ENCODE peak calls at places on chromosomes 5 and 9, in nine cellular contexts. C, P, G, Y, O, J, R, E and F are unnamed samples.

GRCh38 chr5:133359861-133360260 is 252.5 kb downstream of the FSTL4 start:
- DNase-seq in C (no peak), P (no peak), G (no peak), Y (no peak), O (no peak), J (no peak), R (no peak), E (no peak), F (no peak)

GRCh38 chr9:129259373-129259772 is 81.3 kb upstream of the IER5L start:
- DNase-seq in C (no peak), P (no peak), G (no peak), Y (no peak), O (no peak), J (no peak), R (no peak), E (no peak), F (no peak)

GRCh38 chr9:87682618-87683017 is 43.3 kb upstream of the CTSL start:
- DNase-seq in C (no peak), P (no peak), G (no peak), Y (no peak), O (no peak), J (no peak), R (peak), E (no peak), F (no peak)

GRCh38 chr9:36492849-36493248 is 79.8 kb upstream of the MELK start:
- DNase-seq in C (peak), P (no peak), G (no peak), Y (no peak), O (no peak), J (no peak), R (no peak), E (no peak), F (no peak)

GRCh38 chr5:42840279-42840678 is 28.6 kb upstream of the SELENOP start:
- DNase-seq in C (no peak), P (peak), G (peak), Y (no peak), O (peak), J (peak), R (peak), E (peak), F (no peak)

GRCh38 chr9:109013678-109014145 is 413 bp upstream of the CTNNAL1 start:
- DNase-seq in C (no peak), P (no peak), G (no peak), Y (no peak), O (no peak), J (peak), R (no peak), E (no peak), F (no peak)

GRCh38 chr9:18036364-18036896 is 437.5 kb upstream of the ADAMTSL1 start:
- DNase-seq in C (no peak), P (no peak), G (no peak), Y (no peak), O (peak), J (no peak), R (no peak), E (no peak), F (no peak)

GRCh38 chr9:85142461-85143401 is 473.2 kb downstream of the NTRK2 start:
- DNase-seq in C (no peak), P (no peak), G (no peak), Y (peak), O (no peak), J (no peak), R (peak), E (peak), F (no peak)

GRCh38 chr5:148145916-148146315 is 22.4 kb upstream of the SPINK14 start:
- DNase-seq in C (no peak), P (peak), G (no peak), Y (peak), O (no peak), J (no peak), R (peak), E (no peak), F (no peak)

GRCh38 chr5:124990723-124991122 is 244.3 kb upstream of the ZNF608 start:
- DNase-seq in C (no peak), P (no peak), G (no peak), Y (no peak), O (no peak), J (no peak), R (no peak), E (no peak), F (no peak)

GRCh38 chr5:131373265-131373664 is 109.4 kb downstream of the CDC42SE2 start:
- DNase-seq in C (peak), P (no peak), G (no peak), Y (no peak), O (no peak), J (no peak), R (no peak), E (no peak), F (no peak)

GRCh38 chr5:35947085-35947484 is 8.7 kb upstream of the CAPSL start:
- DNase-seq in C (no peak), P (no peak), G (no peak), Y (no peak), O (no peak), J (no peak), R (no peak), E (no peak), F (no peak)

GRCh38 chr9:131237931-131238401 is 38.3 kb downstream of the FAM78A start:
- DNase-seq in C (peak), P (peak), G (peak), Y (peak), O (peak), J (peak), R (peak), E (peak), F (peak)

GRCh38 chr5:62812653-62813329 is 234.2 kb downstream of the LRRC70 start:
- DNase-seq in C (no peak), P (no peak), G (no peak), Y (no peak), O (no peak), J (no peak), R (no peak), E (no peak), F (no peak)

GRCh38 chr5:56588636-56589485 is 226.5 kb upstream of the MAP3K1 start:
- DNase-seq in C (peak), P (no peak), G (no peak), Y (no peak), O (no peak), J (no peak), R (no peak), E (peak), F (peak)

GRCh38 chr5:176816791-176817272 is 6.5 kb downstream of the UNC5A start:
- DNase-seq in C (no peak), P (no peak), G (no peak), Y (no peak), O (no peak), J (no peak), R (no peak), E (no peak), F (no peak)

GRCh38 chr5:168482361-168482760 is 3.9 kb upstream of the RARS1 start:
- DNase-seq in C (no peak), P (no peak), G (no peak), Y (no peak), O (no peak), J (no peak), R (no peak), E (no peak), F (no peak)

GRCh38 chr5:149135536-149136201 is 5.6 kb upstream of the ABLIM3 start:
- DNase-seq in C (no peak), P (peak), G (peak), Y (peak), O (no peak), J (peak), R (no peak), E (no peak), F (no peak)

GRCh38 chr9:84617415-84617814 is 52.1 kb upstream of the NTRK2 start:
- DNase-seq in C (no peak), P (no peak), G (no peak), Y (no peak), O (peak), J (no peak), R (no peak), E (no peak), F (no peak)

DNA sequence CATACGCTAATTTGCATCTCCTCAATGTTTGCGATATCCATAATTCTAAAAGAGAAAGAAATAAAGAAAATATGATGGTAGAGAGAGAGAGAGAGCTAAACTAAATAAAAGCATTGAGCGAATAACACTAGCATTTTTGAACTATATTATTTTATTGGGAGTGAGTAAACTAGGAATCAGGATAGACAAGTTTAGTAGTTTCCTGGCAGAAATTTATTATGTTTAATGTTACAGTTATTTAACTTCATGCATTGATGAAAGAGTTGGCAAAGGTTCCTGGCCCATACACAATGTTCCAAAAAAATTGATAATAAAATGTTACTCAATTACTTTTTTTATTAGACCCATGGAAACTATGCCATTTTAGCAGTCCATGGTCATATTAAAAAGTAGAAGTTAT is 1708.2 kb upstream of the CDH6 start:
- DNase-seq in C (no peak), P (no peak), G (no peak), Y (no peak), O (no peak), J (no peak), R (no peak), E (no peak), F (no peak)
- H3K4me3 ChIP-seq in C (no peak), P (no peak), G (no peak), Y (no peak), O (no peak), J (no peak), R (no peak), E (no peak), F (no peak)

DNA sequence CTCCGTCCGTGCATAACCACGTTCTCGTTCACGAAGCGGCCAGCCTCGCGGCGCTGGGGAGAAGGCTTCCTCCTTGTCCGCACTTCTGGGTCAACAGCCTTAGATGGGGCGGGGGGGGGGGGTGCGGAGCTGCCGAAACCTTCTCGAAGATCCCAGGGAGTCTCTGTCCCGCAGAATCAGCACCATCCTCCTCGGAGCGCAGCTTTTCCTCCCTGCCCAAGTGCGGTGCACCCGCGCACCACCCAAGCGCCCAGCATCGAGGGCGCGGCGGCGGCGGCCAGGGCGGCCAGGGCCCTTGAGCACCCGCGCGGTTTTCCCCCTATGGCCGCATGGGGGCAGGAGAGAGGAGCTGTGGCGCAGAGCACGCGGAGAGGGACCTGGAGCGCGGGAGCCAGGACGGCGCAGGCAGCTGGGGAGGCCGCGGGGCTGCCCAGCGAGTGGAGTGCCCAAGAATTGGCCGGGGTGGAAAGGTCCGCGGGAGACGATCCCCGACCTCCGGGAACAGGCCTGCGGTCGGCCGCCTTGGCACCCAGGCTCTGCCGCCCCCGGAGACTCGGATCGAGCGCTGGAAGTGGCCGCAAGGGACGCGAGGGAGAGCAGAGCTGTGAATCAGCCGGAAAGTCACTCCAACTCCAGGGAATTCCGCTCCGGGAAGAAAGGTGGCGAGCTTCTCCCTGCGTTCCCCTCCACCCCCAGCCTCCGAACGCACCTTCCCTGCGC is 43.1 kb downstream of the TMEM174 start:
- DNase-seq in C (peak), P (peak), G (peak), Y (peak), O (no peak), J (peak), R (peak), E (peak), F (no peak)
- H3K4me3 ChIP-seq in C (no peak), P (peak), G (peak), Y (peak), O (peak), J (peak), R (no peak), E (peak), F (no peak)

GRCh38 chr5:173236531-173237501 is 1.8 kb upstream of the NKX2-5 start:
- DNase-seq in C (no peak), P (no peak), G (no peak), Y (no peak), O (no peak), J (no peak), R (no peak), E (no peak), F (no peak)

GRCh38 chr5:173237821-173238220 is 2.8 kb upstream of the NKX2-5 start:
- DNase-seq in C (no peak), P (no peak), G (no peak), Y (no peak), O (no peak), J (no peak), R (no peak), E (no peak), F (no peak)

GRCh38 chr5:173239233-173239593 is 4.2 kb upstream of the NKX2-5 start:
- DNase-seq in C (no peak), P (no peak), G (no peak), Y (no peak), O (no peak), J (no peak), R (no peak), E (no peak), F (no peak)

GRCh38 chr5:173240091-173241050 is 5.4 kb upstream of the NKX2-5 start:
- DNase-seq in C (no peak), P (no peak), G (no peak), Y (no peak), O (no peak), J (no peak), R (no peak), E (no peak), F (no peak)

DNA sequence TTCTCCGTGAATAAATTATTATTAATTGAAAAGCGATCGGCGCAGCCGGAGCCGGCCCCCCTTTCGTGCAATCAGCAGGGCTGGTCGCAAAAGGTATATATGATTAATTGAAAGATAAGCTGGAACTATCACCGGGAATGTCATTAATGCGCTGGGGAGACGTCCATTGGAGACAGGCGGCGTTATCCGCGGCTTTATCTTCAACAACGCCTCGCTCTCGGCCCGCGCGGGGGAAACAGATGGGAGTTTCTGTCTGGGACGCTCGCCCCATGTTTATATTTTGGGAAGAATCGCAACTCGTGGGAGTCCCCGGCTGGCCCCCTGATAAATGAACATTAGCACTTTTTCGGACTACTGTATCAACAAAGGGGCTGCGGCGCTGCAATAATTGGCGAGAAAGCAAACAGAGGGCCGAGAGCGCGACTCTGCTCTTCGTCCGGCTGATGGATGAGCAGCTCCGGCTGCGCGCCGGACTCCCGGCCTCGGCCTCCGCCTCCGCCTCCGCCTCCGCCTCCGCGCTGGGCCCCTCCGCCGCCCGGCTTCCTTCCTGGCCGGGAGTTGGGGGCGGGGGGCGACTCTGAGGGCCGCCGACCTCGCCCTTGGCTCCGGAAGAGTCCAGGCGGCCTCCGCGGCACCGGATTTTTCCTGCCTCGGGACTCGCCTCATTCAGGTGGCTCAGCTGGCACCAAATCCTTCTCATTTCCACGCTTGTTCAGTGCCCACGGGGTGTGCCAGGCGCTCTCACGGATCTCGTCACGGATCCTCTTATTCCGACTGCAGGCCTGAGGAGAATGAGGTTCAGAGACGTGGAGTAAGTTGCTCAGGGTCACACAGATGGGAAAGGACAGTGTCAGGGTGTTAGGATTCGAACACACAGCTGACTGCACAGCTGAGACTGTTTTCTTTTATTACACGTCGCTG is 3.6 kb upstream of the NKX2-5 start:
- DNase-seq in C (no peak), P (no peak), G (no peak), Y (no peak), O (no peak), J (no peak), R (no peak), E (no peak), F (no peak)
- H3K4me3 ChIP-seq in C (no peak), P (no peak), G (no peak), Y (peak), O (no peak), J (no peak), R (no peak), E (peak), F (no peak)

GRCh38 chr5:95818181-95819147 is 4.1 kb downstream of the GLRX start:
- DNase-seq in C (no peak), P (no peak), G (no peak), Y (no peak), O (no peak), J (no peak), R (no peak), E (no peak), F (no peak)
- H3K4me3 ChIP-seq in C (peak), P (no peak), G (peak), Y (no peak), O (no peak), J (peak), R (no peak), E (peak), F (peak)